ENCODE peak calls at places on chromosomes 5 and 9, in four cellular contexts. I is fibroblast of mammary gland, E is thyroid gland, X is colonic mucosa. P is an unnamed sample.

GRCh38 chr9:95409650-95410426 is 92.3 kb upstream of the FANCC start:
- DNase-seq in I (peak), E (no peak), X (no peak), P (peak)

GRCh38 chr5:113495402-113495801 is 7.1 kb upstream of the MCC start:
- DNase-seq in I (peak), E (no peak), X (no peak), P (no peak)

GRCh38 chr5:154755361-154756202 is at the start of gene LARP1:
- DNase-seq in I (no peak), E (peak), X (peak), P (peak)

GRCh38 chr5:155056644-155057269 is 43.2 kb downstream of the KIF4B start:
- DNase-seq in I (no peak), E (no peak), X (no peak), P (no peak)

GRCh38 chr5:10489810-10490426 is 48.2 kb downstream of the ROPN1L start:
- DNase-seq in I (peak), E (no peak), X (no peak), P (no peak)

GRCh38 chr9:99090366-99091130 is 14.4 kb upstream of the TGFBR1 start:
- DNase-seq in I (peak), E (no peak), X (no peak), P (no peak)

GRCh38 chr5:54927097-54927746 is 58.2 kb downstream of the ESM1 start:
- DNase-seq in I (no peak), E (no peak), X (no peak), P (no peak)

GRCh38 chr5:21723500-21723899 is 1129.6 kb downstream of the CDH12 start:
- DNase-seq in I (no peak), E (no peak), X (no peak), P (no peak)

GRCh38 chr5:110853267-110853666 is 114.5 kb downstream of the SLC25A46 start:
- DNase-seq in I (peak), E (no peak), X (no peak), P (peak)

GRCh38 chr5:166441-167372 is 24.6 kb upstream of the LRRC14B start:
- DNase-seq in I (no peak), E (no peak), X (no peak), P (no peak)

GRCh38 chr9:98742325-98743280 is 33.9 kb upstream of the GABBR2 start:
- DNase-seq in I (peak), E (no peak), X (no peak), P (peak)

GRCh38 chr5:175520873-175521272 is 42.5 kb downstream of the SFXN1 start:
- DNase-seq in I (no peak), E (no peak), X (no peak), P (no peak)

GRCh38 chr5:159100928-159101646 is 1.4 kb upstream of the EBF1 start:
- DNase-seq in I (no peak), E (no peak), X (no peak), P (no peak)

GRCh38 chr5:74639538-74640449 is 734 bp downstream of the ENC1 start:
- DNase-seq in I (peak), E (peak), X (peak), P (peak)

GRCh38 chr5:55151923-55152842 is 7.8 kb upstream of the GPX8 start:
- DNase-seq in I (peak), E (no peak), X (no peak), P (peak)

GRCh38 chr9:113990975-113991471 is 87.1 kb downstream of the AMBP start:
- DNase-seq in I (peak), E (peak), X (no peak), P (no peak)

GRCh38 chr9:118976160-118976559 is 393.1 kb downstream of the BRINP1 start:
- DNase-seq in I (no peak), E (no peak), X (no peak), P (no peak)

GRCh38 chr5:151772868-151773561 is 1.3 kb downstream of the G3BP1 start:
- DNase-seq in I (peak), E (no peak), X (no peak), P (peak)

GRCh38 chr9:23812673-23813072 is 13.4 kb downstream of the ELAVL2 start:
- DNase-seq in I (no peak), E (no peak), X (no peak), P (no peak)

GRCh38 chr9:14075218-14075617 is 238.7 kb downstream of the NFIB start:
- DNase-seq in I (no peak), E (no peak), X (no peak), P (no peak)

DNA sequence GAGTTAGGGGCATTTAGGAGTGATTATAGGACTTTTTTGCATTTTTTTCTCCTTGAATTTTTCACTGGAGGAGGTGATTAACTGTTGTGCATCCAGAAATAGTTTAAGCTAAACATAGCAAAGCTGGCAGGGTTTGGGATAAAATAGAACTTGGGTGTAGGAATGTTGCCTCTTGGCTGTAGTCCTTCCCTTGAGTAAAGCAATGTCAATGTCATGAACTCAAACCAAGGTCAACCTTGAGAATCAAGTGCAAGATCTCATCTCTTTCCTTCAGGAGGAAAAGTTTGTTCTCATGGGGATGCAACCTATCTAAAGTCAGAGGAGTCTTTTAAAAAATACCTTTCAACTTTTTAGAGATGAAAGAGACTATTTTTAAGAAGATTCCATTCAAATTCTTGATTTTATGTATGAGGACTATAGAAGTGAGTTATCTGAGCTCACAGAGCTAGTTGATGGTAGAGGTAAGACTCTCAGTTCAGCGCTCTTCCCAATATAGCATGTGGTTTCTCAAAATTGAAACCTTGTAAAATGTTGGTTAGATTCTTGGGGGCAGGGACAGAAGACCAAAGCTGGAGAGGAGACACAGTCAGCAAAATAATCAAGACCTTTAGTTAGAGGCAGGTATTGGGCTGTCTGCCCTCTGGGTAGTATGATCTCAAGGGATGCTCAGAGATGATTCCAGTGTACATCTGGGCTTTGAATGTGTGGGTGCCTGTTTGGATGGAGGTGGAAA is 246.2 kb downstream of the SH3GL2 start:
- DNase-seq in I (no peak), E (no peak), X (no peak), P (no peak)
- H3K4me3 ChIP-seq in I (no peak), E (no peak), X (no peak), P (no peak)

GRCh38 chr9:136975624-136976023 is 1.7 kb upstream of the PTGDS start:
- DNase-seq in I (no peak), E (no peak), X (no peak), P (no peak)
- TF ChIP-seq CTCF in I (no peak), E (no peak), X (no peak), P (peak)

GRCh38 chr9:128885376-128885775 is 3.4 kb downstream of the LRRC8A start:
- DNase-seq in I (no peak), E (no peak), X (no peak), P (no peak)
- H3K4me3 ChIP-seq in I (no peak), E (no peak), X (no peak), P (no peak)

GRCh38 chr5:93596676-93597441 is 13.8 kb downstream of the NR2F1 start:
- DNase-seq in I (no peak), E (no peak), X (peak), P (no peak)
- TF ChIP-seq CTCF in I (no peak), E (no peak), X (no peak), P (no peak)

GRCh38 chr5:78508231-78508765 is 140.3 kb downstream of the LHFPL2 start:
- DNase-seq in I (no peak), E (no peak), X (no peak), P (peak)

GRCh38 chr5:78511116-78511906 is 137.3 kb downstream of the LHFPL2 start:
- DNase-seq in I (no peak), E (no peak), X (no peak), P (no peak)

GRCh38 chr5:78507531-78507930 is 141.0 kb downstream of the LHFPL2 start:
- DNase-seq in I (no peak), E (no peak), X (no peak), P (no peak)

GRCh38 chr5:78509884-78510769 is 138.4 kb downstream of the LHFPL2 start:
- DNase-seq in I (no peak), E (peak), X (peak), P (no peak)

DNA sequence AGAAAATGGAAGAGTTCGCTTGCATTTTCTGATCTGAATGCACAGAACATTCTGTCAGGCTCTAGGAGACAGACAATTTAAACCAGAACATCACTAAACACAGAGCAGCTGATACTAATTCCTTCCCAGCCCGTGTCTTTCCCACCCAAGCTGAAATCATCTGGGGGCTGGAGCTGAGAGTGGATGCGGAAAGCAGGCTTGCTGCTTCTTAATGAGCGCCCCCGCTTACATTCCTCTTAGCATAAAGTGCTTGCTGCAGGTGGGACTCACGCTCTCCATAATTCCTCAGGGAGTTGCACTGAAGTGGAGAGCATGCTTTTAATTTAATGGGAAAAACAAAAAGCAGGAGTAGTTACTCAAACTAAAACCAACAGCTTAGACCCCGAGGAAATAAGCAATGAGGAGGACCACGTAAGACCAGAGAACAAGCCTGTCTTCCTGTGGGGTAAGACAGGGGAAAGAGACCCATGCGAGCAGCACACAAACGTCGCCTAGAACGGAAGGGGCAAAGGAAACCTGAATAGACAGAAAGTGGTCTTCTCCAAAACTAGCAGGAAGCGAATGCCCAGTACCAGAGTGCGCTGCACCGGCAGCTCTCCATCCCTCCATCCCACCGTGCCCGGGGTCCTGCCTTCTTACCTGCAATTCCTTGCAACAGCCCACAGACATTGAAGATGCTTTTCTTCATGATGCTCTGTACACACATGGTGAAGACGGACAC is 139.3 kb downstream of the LHFPL2 start:
- DNase-seq in I (no peak), E (no peak), X (no peak), P (no peak)
- H3K4me3 ChIP-seq in I (no peak), E (no peak), X (peak), P (peak)

GRCh38 chr5:132104561-132104960 is 31.0 kb downstream of the CSF2 start:
- DNase-seq in I (peak), E (no peak), X (no peak), P (peak)

GRCh38 chr5:132103969-132104391 is 30.4 kb downstream of the CSF2 start:
- DNase-seq in I (peak), E (no peak), X (no peak), P (no peak)

GRCh38 chr5:132102101-132102701 is 28.6 kb downstream of the CSF2 start:
- DNase-seq in I (no peak), E (no peak), X (no peak), P (no peak)

GRCh38 chr5:132102944-132103343 is 29.4 kb downstream of the CSF2 start:
- DNase-seq in I (no peak), E (no peak), X (no peak), P (no peak)

DNA sequence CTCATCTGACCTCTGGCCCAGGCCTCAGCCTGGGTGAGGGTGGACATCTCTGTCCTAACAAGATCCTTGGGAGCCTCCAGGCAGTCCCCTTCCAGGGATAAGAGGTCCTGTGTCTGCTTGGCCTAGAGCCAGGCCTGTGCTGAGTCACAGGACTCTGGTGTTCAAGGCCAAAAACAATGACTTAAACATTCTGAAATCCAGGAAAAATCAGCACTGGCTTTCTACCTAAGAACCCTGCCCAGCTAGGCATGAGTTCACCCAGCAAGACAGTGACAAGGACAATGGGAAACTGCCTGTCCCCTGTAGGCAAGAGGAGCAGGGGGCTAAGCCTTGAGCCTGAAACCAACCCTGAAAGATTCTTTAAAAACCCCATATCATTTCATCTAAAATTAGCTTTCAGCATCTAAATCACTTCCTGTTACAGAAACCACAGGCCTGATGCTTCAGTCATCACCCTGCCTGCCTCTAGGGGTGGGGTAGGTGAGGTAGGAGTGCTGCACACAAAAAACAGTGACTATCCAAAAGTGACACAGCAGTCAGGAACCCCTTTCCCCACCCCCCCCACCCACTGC is 29.9 kb downstream of the CSF2 start:
- DNase-seq in I (peak), E (peak), X (peak), P (peak)
- TF ChIP-seq CTCF in I (no peak), E (no peak), X (no peak), P (no peak)